ENCODE peak calls at places on chromosome 6, in six cellular contexts. N, Z, V, I, K and Y are unnamed samples. For H4K20me1 and H3K9me3, the result is how much of the 10 kb centered on the place peaks cover.

GRCh38 chr6:105162377-105162776 is 17.4 kb downstream of the POPDC3 start:
- DNase-seq in K (no peak), N (no peak), I (no peak), Z (no peak), V (no peak), Y (no peak)

GRCh38 chr6:26268659-26269402 is 96.2 kb upstream of the BTN3A2 start:
- DNase-seq in Z (peak), I (peak), N (peak), K (peak), V (peak), Y (no peak)

GRCh38 chr6:135962731-135963130 is 111.2 kb downstream of the PDE7B start:
- DNase-seq in N (peak), I (peak), V (no peak), Z (peak), K (peak), Y (no peak)

GRCh38 chr6:157304840-157305675 is 18.3 kb downstream of the TMEM242 start:
- DNase-seq in I (peak), V (no peak), K (no peak), N (peak), Z (peak), Y (no peak)

GRCh38 chr6:150201791-150202329 is 59.0 kb downstream of the PPP1R14C start:
- DNase-seq in Z (no peak), V (no peak), N (no peak), I (no peak), K (no peak), Y (no peak)

GRCh38 chr6:33904050-33904827 is 100.4 kb upstream of the MLN start:
- DNase-seq in V (no peak), I (no peak), K (no peak), Z (no peak), N (no peak), Y (no peak)

GRCh38 chr6:53331678-53332077 is 17.1 kb downstream of the ELOVL5 start:
- DNase-seq in K (no peak), N (no peak), Z (no peak), V (no peak), I (no peak), Y (no peak)

GRCh38 chr6:107564223-107564855 is 74.4 kb downstream of the SOBP start:
- DNase-seq in V (no peak), N (no peak), Z (no peak), I (no peak), K (no peak), Y (no peak)

GRCh38 chr6:169938731-169939130 is 187.3 kb downstream of the ERMARD start:
- DNase-seq in K (no peak), Z (no peak), N (no peak), V (no peak), I (no peak), Y (no peak)

GRCh38 chr6:2938632-2939083 is 32.7 kb downstream of the SERPINB6 start:
- DNase-seq in N (no peak), I (no peak), K (peak), Z (no peak), V (no peak), Y (no peak)

DNA sequence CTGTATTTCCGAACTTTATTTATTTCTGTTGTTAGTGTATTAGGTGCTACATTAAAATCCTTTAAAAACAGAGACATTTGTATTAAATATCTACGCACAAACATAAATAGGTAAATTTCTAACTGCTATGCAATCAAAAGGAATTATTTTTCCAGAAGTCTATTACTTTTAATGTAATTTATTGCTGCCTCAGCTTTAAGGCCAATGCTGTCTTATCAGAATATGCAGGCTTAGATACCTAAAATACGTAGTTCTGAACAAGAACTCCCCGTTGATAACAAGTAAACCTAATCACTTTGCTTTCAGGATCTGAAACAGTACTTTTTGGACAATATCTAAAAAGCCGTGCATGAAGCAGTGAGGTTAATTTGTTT is 33.3 kb upstream of the TCF21 start:
- DNase-seq in N (no peak), I (no peak), V (no peak), Z (peak), K (no peak), Y (no peak)
- TF ChIP-seq EZH2 in N (peak), I (no peak), V (no peak), Z (no peak), K (peak), Y (no peak)

GRCh38 chr6:15308445-15309213 is 62.8 kb downstream of the JARID2 start:
- DNase-seq in N (peak), I (peak), K (no peak), V (no peak), Z (peak), Y (no peak)

GRCh38 chr6:15310680-15311079 is 64.8 kb downstream of the JARID2 start:
- DNase-seq in K (no peak), N (peak), I (peak), Z (peak), V (no peak), Y (no peak)

GRCh38 chr6:15313367-15313766 is 67.5 kb downstream of the JARID2 start:
- DNase-seq in K (no peak), Z (no peak), I (no peak), V (no peak), N (peak), Y (no peak)

GRCh38 chr6:15312500-15312899 is 66.6 kb downstream of the JARID2 start:
- DNase-seq in Z (peak), V (no peak), N (peak), K (no peak), I (peak), Y (no peak)

DNA sequence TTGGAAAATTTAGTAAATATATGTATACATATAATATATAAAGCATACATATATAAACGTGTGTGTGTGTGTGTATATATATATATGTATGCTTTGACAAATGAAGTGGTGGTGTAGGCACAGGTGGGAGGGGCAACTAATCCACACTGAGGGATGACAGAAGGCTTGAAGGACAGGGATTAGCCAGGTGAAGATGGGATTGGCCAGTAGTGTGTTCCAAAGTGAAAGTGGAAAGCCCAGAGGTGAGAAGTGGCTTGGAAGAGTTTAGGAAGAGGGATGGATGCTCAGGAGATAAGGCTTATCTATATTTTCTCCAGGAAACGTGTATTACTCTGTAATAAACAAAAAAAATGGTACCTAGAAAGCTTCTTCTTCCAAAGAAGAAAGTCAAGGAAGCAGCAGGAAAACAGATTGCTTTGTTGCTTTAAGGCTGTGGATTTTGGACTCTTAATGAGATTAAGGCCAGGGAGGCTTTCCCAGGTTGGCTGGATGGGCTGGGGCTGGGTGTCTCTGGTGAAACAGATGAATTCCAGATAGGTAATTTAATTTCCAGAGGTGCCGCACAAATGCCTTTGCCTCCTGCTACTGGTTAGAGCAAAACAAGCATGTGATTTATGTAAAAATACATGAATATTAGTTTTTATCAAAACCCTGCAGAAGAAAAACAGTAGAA is 63.9 kb downstream of the JARID2 start:
- DNase-seq in N (no peak), Z (no peak), V (no peak), I (no peak), K (no peak), Y (no peak)
- H4K20me1 ChIP-seq in N (under half), Z (half or more), V (under half), I (under half), K (under half), Y (under half)

DNA sequence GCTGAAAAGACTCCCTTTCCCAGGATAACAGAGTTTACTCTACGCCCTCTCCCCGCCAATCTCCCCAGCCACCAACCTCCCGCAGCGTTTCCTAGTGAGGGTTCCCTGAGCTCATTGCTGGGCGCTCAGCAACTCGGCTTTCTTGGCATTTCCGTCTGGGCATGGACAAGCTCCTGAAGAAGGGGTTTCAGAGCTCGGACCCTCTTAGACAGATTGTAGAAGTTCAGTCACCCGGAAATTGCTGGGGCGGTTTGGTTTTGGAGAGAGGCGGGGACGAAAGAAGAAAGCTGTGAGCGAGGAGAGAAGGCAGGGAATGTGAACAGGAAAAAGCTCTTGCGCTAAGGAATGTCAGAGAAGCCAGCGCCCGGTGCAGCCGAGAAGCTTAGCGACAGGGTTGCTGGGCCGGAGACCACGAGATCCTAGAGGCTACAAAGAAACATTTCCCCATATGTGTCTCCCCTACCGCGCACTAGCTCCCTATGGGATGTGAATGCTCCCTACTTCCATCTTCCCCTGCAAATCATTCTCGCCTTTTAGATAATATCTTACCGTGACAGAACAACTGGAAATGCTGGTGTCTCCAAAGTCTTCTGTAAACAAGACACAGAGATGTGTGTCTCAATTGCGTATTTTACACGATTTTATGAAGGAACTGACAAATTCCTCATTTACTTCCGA is 15.8 kb downstream of the POM121L2 start:
- DNase-seq in I (peak), N (peak), K (peak), V (peak), Z (peak), Y (no peak)
- H3K9me3 ChIP-seq in I (under half), N (under half), K (under half), V (under half), Z (under half), Y (under half)

DNA sequence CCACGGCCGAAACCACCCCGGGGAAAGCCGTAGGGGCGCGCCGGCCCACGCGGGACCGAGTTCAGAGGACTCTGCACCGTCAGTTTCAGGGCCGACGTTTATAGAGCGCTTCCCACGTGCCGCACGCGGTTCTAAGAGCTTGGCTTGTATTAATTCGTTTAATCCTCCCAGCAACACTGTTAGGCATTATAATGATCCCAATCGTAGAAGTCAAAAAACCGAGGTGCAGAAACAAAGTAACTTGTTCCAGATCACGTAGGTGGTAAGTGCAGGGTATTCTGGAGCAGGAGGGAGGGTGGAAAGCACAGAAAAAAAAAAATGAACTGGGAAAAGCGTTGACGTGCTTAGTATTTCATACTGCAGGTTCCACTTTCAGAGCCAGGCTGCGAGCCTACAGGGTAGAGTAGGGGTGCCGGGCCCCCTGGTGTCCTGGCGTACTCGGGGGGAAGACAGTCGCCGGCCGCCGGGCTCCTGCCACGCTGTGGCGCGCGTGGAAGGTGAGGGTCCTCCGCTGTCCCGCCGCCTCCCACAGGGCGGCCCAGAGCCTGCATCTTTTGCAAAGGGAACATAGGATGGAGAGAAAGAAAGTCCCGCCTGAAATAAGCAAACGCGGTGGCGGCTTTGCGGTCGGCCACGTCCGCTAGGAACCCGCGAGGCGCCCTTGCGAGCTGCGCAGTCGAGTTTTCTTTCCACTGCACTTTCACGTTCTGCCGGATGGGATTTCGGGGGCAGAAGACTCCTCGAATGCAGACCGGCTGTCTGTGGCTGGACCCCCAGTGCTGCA is 10.2 kb upstream of the FOXF2 start:
- DNase-seq in K (no peak), Z (no peak), I (no peak), N (no peak), V (no peak), Y (no peak)
- TF ChIP-seq EZH2 in K (peak), Z (peak), I (no peak), N (peak), V (no peak), Y (peak)

GRCh38 chr6:15392182-15392581 is 146.3 kb downstream of the JARID2 start:
- DNase-seq in I (no peak), K (no peak), V (no peak), Z (no peak), N (no peak), Y (no peak)

GRCh38 chr6:15389079-15389758 is 143.3 kb downstream of the JARID2 start:
- DNase-seq in K (no peak), Z (no peak), I (no peak), V (no peak), N (peak), Y (no peak)

GRCh38 chr6:15391500-15391899 is 145.6 kb downstream of the JARID2 start:
- DNase-seq in K (no peak), I (no peak), Z (no peak), N (no peak), V (no peak), Y (no peak)

GRCh38 chr6:15387118-15387517 is 141.2 kb downstream of the JARID2 start:
- DNase-seq in N (peak), V (no peak), K (no peak), Z (peak), I (peak), Y (no peak)

DNA sequence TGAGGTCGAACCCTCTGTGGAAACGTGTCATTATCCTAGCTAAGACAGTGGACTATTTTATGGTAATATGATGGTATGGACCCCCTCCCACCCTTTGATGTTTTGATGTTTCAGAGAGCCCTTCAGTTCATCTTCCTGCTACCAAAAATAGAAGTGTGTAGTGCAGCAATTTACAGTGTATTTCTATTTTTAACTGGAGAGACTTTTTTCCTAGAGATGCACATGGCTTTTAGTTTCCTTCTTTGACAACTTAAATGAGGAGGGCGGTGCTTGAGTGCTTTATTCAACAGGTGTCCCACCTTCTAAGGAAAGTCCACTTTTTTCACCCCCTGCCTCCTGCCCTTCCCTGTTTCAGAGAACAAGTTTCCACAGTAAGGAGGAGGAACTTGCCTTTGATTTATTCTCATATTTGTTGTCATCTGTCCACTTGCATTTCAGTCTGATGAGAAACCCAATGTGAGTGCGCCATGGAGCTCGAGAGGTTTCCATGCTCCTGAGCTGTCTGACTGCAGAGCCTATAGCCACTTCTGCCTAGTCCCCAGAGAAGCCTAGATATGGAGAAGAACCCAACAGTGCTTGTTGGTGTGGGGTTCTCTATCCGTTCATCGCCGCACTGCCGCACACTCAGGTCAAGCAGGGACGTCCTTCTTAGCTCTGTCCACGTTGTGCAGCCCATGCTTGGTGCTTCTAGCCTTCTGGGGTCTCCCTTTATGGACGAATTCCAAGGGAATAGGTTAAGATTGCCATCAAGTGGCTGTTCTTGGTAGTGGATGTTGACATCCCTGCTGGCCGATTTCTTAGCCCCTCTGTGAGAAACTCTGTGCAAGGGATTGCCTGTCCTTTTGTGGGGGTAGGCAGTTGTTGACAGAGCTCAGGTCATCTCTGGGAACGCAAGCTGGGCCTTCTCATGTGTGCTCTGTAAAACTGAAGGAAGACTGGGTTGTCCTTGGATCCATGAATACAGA is 144.2 kb downstream of the JARID2 start:
- DNase-seq in V (peak), N (peak), K (no peak), I (peak), Z (peak), Y (no peak)
- H4K20me1 ChIP-seq in V (under half), N (under half), K (under half), I (under half), Z (half or more), Y (under half)

DNA sequence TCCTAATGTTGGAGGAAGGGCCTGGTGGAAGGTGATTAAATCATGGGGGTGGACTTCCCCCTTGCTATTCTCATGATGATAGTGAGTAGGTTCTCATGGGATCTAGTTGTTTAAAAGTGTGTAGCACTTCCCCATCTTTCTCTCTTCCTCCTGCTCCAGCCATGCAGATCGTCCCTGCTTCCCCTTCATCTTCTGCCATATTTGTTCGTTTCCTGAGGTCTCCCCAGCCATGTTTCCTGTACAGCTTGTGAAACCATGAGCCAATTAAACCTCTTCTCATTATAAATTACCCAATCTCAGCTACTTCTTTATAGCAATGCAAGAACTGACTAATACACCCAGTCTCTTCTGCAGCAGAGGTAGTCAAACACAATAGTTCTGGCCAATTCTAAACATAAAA is 5.4 kb downstream of the EPM2A start:
- DNase-seq in V (no peak), N (no peak), I (no peak), Z (no peak), K (no peak), Y (no peak)
- H3K9me3 ChIP-seq in V (under half), N (under half), I (under half), Z (under half), K (under half), Y (under half)